ENCODE peak calls at places on chromosomes 13 and 19, in nine cellular contexts. G is esophagus squamous epithelium, Z is H1, U is heart right ventricle, B is astrocyte of the cerebellum, P is kidney, V is breast epithelium, C is HepG2, E is pancreas. N is an unnamed sample.

GRCh38 chr19:36169084-36169760 is 17.0 kb upstream of the COX7A1 start:
- DNase-seq in G (no peak), Z (no peak), U (peak; percentile 18), B (no peak), P (no peak), V (no peak), C (no peak), E (no peak), N (no peak)

GRCh38 chr19:54207908-54208783 is 7.5 kb downstream of the RPS9 start:
- DNase-seq in G (no peak), Z (peak; percentile 64), U (peak; percentile 78), B (peak; percentile 53), P (peak; percentile 79), V (no peak), C (peak; percentile 59), E (peak; percentile 87), N (peak; percentile 48)

GRCh38 chr19:22882797-22883196 is 50.7 kb downstream of the ZNF723 start:
- DNase-seq in G (no peak), Z (no peak), U (peak; percentile 5), B (no peak), P (no peak), V (no peak), C (peak; percentile 15), E (no peak), N (no peak)

GRCh38 chr13:66014757-66015156 is 1215.4 kb downstream of the PCDH9 start:
- DNase-seq in G (no peak), Z (no peak), U (no peak), B (no peak), P (no peak), V (no peak), C (no peak), E (no peak), N (no peak)

GRCh38 chr13:107458269-107458668 is 757.1 kb downstream of the LIG4 start:
- DNase-seq in G (no peak), Z (no peak), U (no peak), B (no peak), P (no peak), V (no peak), C (no peak), E (no peak), N (no peak)

GRCh38 chr13:38341149-38341692 is 8.4 kb upstream of the UFM1 start:
- DNase-seq in G (no peak), Z (no peak), U (no peak), B (no peak), P (no peak), V (no peak), C (no peak), E (no peak), N (no peak)

GRCh38 chr13:29924951-29925350 is 74.5 kb upstream of the UBL3 start:
- DNase-seq in G (no peak), Z (no peak), U (no peak), B (no peak), P (no peak), V (no peak), C (no peak), E (no peak), N (no peak)

GRCh38 chr19:33063356-33064116 is 1.2 kb downstream of the RHPN2 start:
- DNase-seq in G (no peak), Z (peak; percentile 60), U (peak; percentile 17), B (no peak), P (no peak), V (no peak), C (no peak), E (peak; percentile 36), N (no peak)

GRCh38 chr13:99390601-99391000 is 83.4 kb upstream of the GPR183 start:
- DNase-seq in G (no peak), Z (no peak), U (no peak), B (no peak), P (no peak), V (no peak), C (no peak), E (no peak), N (no peak)

GRCh38 chr19:50949792-50950320 is 3.0 kb downstream of the KLK5 start:
- DNase-seq in G (no peak), Z (no peak), U (no peak), B (no peak), P (no peak), V (no peak), C (no peak), E (no peak), N (no peak)

GRCh38 chr19:38211206-38211605 is 12.8 kb downstream of the DPF1 start:
- DNase-seq in G (no peak), Z (peak; percentile 79), U (no peak), B (no peak), P (no peak), V (no peak), C (no peak), E (no peak), N (no peak)
- TF ChIP-seq CTCF in G (no peak), Z (peak; percentile 15), U (no peak), B (peak; percentile 21), P (no peak), V (no peak), C (no peak), E (no peak), N (no peak)

DNA sequence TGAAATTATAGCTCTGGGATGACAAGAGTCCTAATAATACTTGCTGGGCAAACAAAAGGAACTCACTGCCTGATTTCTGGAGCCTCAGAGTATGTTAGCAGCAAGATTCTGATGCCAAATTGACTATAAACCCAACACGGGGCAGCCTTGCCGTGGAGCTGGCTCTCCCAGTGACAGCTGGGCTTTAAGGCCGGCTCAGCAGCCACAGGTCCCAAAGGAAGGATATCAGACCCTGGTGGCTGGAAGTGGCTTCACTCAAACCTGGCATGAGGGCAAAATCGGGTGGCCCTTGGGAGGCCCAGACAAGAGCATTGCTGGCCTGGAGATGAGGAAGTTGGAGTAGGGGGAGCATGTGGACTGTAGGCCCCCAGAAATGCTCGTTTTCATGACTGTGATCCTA is 47.9 kb downstream of the EPS15L1 start:
- DNase-seq in G (no peak), Z (no peak), U (no peak), B (no peak), P (no peak), V (no peak), C (no peak), E (no peak), N (no peak)
- TF ChIP-seq CTCF in G (no peak), Z (no peak), U (no peak), B (no peak), P (no peak), V (no peak), C (no peak), E (no peak), N (no peak)

GRCh38 chr19:11293468-11294389 is 2.2 kb upstream of the TSPAN16 start:
- DNase-seq in G (peak; percentile 19), Z (peak; percentile 100), U (peak; percentile 95), B (peak; percentile 65), P (peak; percentile 98), V (peak; percentile 93), C (peak; percentile 78), E (peak; percentile 81), N (peak; percentile 78)

GRCh38 chr19:11291991-11292390 is 4.0 kb upstream of the TSPAN16 start:
- DNase-seq in G (no peak), Z (no peak), U (no peak), B (no peak), P (no peak), V (no peak), C (no peak), E (no peak), N (no peak)

GRCh38 chr19:11295180-11295579 is 780 bp upstream of the TSPAN16 start:
- DNase-seq in G (no peak), Z (no peak), U (no peak), B (no peak), P (no peak), V (no peak), C (no peak), E (no peak), N (no peak)

GRCh38 chr19:11296264-11296663 is 304 bp downstream of the TSPAN16 start:
- DNase-seq in G (no peak), Z (no peak), U (peak; percentile 30), B (no peak), P (no peak), V (no peak), C (no peak), E (no peak), N (peak; percentile 50)

GRCh38 chr19:11295665-11296245 is at the start of gene TSPAN16:
- DNase-seq in G (no peak), Z (no peak), U (no peak), B (no peak), P (no peak), V (no peak), C (no peak), E (no peak), N (no peak)
- TF ChIP-seq CTCF in G (no peak), Z (peak; percentile 37), U (no peak), B (no peak), P (no peak), V (no peak), C (peak; percentile 35), E (no peak), N (no peak)

GRCh38 chr13:67740871-67741475 is 510.8 kb upstream of the PCDH9 start:
- DNase-seq in G (no peak), Z (no peak), U (no peak), B (no peak), P (no peak), V (no peak), C (no peak), E (no peak), N (no peak)

GRCh38 chr13:67742478-67742877 is 512.3 kb upstream of the PCDH9 start:
- DNase-seq in G (no peak), Z (no peak), U (no peak), B (no peak), P (no peak), V (no peak), C (no peak), E (no peak), N (no peak)

GRCh38 chr13:67735651-67736050 is 505.5 kb upstream of the PCDH9 start:
- DNase-seq in G (no peak), Z (no peak), U (no peak), B (no peak), P (no peak), V (no peak), C (no peak), E (no peak), N (no peak)

GRCh38 chr13:67736646-67737420 is 506.7 kb upstream of the PCDH9 start:
- DNase-seq in G (no peak), Z (no peak), U (no peak), B (peak; percentile 89), P (no peak), V (no peak), C (peak; percentile 5), E (no peak), N (no peak)
- TF ChIP-seq CTCF in G (no peak), Z (peak; percentile 61), U (no peak), B (peak; percentile 58), P (no peak), V (no peak), C (peak; percentile 13), E (no peak), N (no peak)

GRCh38 chr13:75432045-75432444 is 49.9 kb downstream of the TBC1D4 start:
- DNase-seq in G (no peak), Z (no peak), U (no peak), B (no peak), P (no peak), V (no peak), C (peak; percentile 36), E (no peak), N (no peak)
- TF ChIP-seq CTCF in G (no peak), Z (peak; percentile 27), U (no peak), B (no peak), P (no peak), V (no peak), C (peak; percentile 48), E (no peak), N (no peak)

N was measured in gastrocnemius medialis.